ENCODE peak calls at places on chromosomes 16 and 17, in six cellular contexts. O is mesothelial cell of epicardium, J is osteocyte, Z is astrocyte of the cerebellum, B is endothelial cell, U is EL. R is an unnamed sample.

GRCh38 chr16:49467540-49468372 is 94.2 kb downstream of the C16orf78 start:
- DNase-seq in O (no peak), J (peak), Z (no peak), B (no peak), U (no peak), R (peak)

GRCh38 chr17:64628641-64629040 is 33.5 kb downstream of the SMURF2 start:
- DNase-seq in O (no peak), J (no peak), Z (no peak), B (no peak), U (no peak), R (no peak)

GRCh38 chr16:65660390-65660789 is 538.5 kb upstream of the CDH11 start:
- DNase-seq in O (no peak), J (no peak), Z (no peak), B (no peak), U (peak), R (no peak)

GRCh38 chr16:79993810-79994209 is 393.3 kb upstream of the MAF start:
- DNase-seq in O (no peak), J (no peak), Z (no peak), B (no peak), U (no peak), R (no peak)

GRCh38 chr17:62963296-62963695 is 2.7 kb upstream of the TANC2 start:
- DNase-seq in O (no peak), J (no peak), Z (no peak), B (no peak), U (peak), R (no peak)

GRCh38 chr17:19387921-19388521 is 1.0 kb upstream of the MFAP4 start:
- DNase-seq in O (no peak), J (no peak), Z (peak), B (no peak), U (peak), R (no peak)

GRCh38 chr17:72946126-72946525 is 146.4 kb downstream of the SLC39A11 start:
- DNase-seq in O (no peak), J (no peak), Z (no peak), B (no peak), U (no peak), R (no peak)

GRCh38 chr17:40316571-40317344 is 7.8 kb downstream of the RARA start:
- DNase-seq in O (peak), J (no peak), Z (no peak), B (peak), U (peak), R (no peak)

GRCh38 chr17:60065136-60065535 is 13.6 kb downstream of the HEATR6 start:
- DNase-seq in O (no peak), J (no peak), Z (no peak), B (no peak), U (peak), R (no peak)

GRCh38 chr16:86396318-86396882 is 113.9 kb upstream of the FOXF1 start:
- DNase-seq in O (no peak), J (no peak), Z (peak), B (no peak), U (peak), R (no peak)

GRCh38 chr16:49755291-49755611 is 100.7 kb downstream of the ZNF423 start:
- DNase-seq in O (no peak), J (no peak), Z (peak), B (peak), U (peak), R (no peak)

GRCh38 chr17:49369760-49370159 is 7.7 kb upstream of the ZNF652 start:
- DNase-seq in O (no peak), J (no peak), Z (no peak), B (no peak), U (no peak), R (no peak)

GRCh38 chr17:9021985-9022552 is 759 bp downstream of the NTN1 start:
- DNase-seq in O (no peak), J (peak), Z (no peak), B (peak), U (peak), R (no peak)

GRCh38 chr16:2584742-2585650 is 47.2 kb downstream of the PDPK1 start:
- DNase-seq in O (no peak), J (no peak), Z (no peak), B (no peak), U (no peak), R (no peak)

GRCh38 chr17:7477392-7478275 is 1.8 kb downstream of the ZBTB4 start:
- DNase-seq in O (peak), J (no peak), Z (peak), B (no peak), U (peak), R (no peak)

GRCh38 chr17:75194879-75195278 is 10.6 kb upstream of the NUP85 start:
- DNase-seq in O (no peak), J (no peak), Z (no peak), B (no peak), U (peak), R (no peak)

GRCh38 chr16:53257001-53257400 is 177.3 kb upstream of the RBL2 start:
- DNase-seq in O (no peak), J (no peak), Z (peak), B (no peak), U (peak), R (no peak)

GRCh38 chr16:11386791-11387546 is 41.7 kb downstream of the RMI2 start:
- DNase-seq in O (no peak), J (no peak), Z (no peak), B (peak), U (no peak), R (no peak)